ENCODE peak calls at places on chromosomes 7 and 10, in four cellular contexts. V is NCI-H69, Z is psoas muscle, O is NCI-H2081. N is an unnamed sample.

GRCh38 chr10:33127622-33128021 is 169.6 kb upstream of the ITGB1 start:
- DNase-seq in V (no peak), Z (no peak), O (no peak), N (no peak)

GRCh38 chr7:47649901-47650300 is 68.0 kb upstream of the TNS3 start:
- DNase-seq in V (no peak), Z (no peak), O (no peak), N (no peak)

GRCh38 chr7:157405914-157406810 is 69.4 kb downstream of the DNAJB6 start:
- DNase-seq in V (no peak), Z (peak; percentile 86), O (no peak), N (no peak)

GRCh38 chr10:126576336-126576735 is 94.2 kb downstream of the C10orf90 start:
- DNase-seq in V (no peak), Z (no peak), O (no peak), N (no peak)

GRCh38 chr7:135773451-135773850 is 24.8 kb upstream of the FAM180A start:
- DNase-seq in V (peak; percentile 99), Z (no peak), O (peak; percentile 99), N (no peak)

GRCh38 chr7:35536396-35536826 is 158.5 kb downstream of the HERPUD2 start:
- DNase-seq in V (no peak), Z (no peak), O (no peak), N (no peak)

GRCh38 chr7:4549681-4550080 is 132.4 kb upstream of the FOXK1 start:
- DNase-seq in V (no peak), Z (peak; percentile 71), O (no peak), N (no peak)

GRCh38 chr10:43417950-43418768 is 9.2 kb upstream of the HNRNPF start:
- DNase-seq in V (peak; percentile 3), Z (no peak), O (no peak), N (no peak)

GRCh38 chr10:43119416-43120115 is 18.7 kb upstream of the CSGALNACT2 start:
- DNase-seq in V (no peak), Z (peak; percentile 51), O (no peak), N (no peak)